ENCODE peak calls at places on chromosomes 4 and X, in eight cellular contexts. H is dorsolateral prefrontal cortex; Y is GM18507; G is PC-3; I is activated CD4-positive, alpha-beta T cell treated with anti-CD3 and anti-CD28 coated beads for 36 hours; J is kidney tubule cell; M is GM04504; V is NCI-H2029. S is an unnamed sample.

GRCh38 chr4:121277194-121278105 is 103.4 kb downstream of the QRFPR start:
- DNase-seq in H (no peak), Y (no peak), G (peak; percentile 47), I (peak; percentile 19), J (peak; percentile 40), M (no peak), V (no peak), S (no peak)

GRCh38 chr4:149999485-150000074 is 78.7 kb upstream of the DCLK2 start:
- DNase-seq in H (no peak), Y (no peak), G (peak; percentile 60), I (peak; percentile 15), J (peak; percentile 74), M (peak; percentile 58), V (peak; percentile 13), S (no peak)

GRCh38 chr4:109266236-109266635 is 36.2 kb downstream of the COL25A1 start:
- DNase-seq in H (no peak), Y (no peak), G (no peak), I (no peak), J (no peak), M (no peak), V (no peak), S (no peak)

GRCh38 chr4:165625281-165625680 is 246.5 kb downstream of the CPE start:
- DNase-seq in H (no peak), Y (no peak), G (peak; percentile 21), I (no peak), J (no peak), M (no peak), V (no peak), S (no peak)

GRCh38 chrX:15511563-15511962 is 11.0 kb downstream of the BMX start:
- DNase-seq in H (no peak), Y (no peak), G (peak; percentile 17), I (no peak), J (peak; percentile 15), M (no peak), V (no peak), S (no peak)

GRCh38 chr4:8341691-8342090 is 72.1 kb downstream of the HTRA3 start:
- DNase-seq in H (no peak), Y (no peak), G (no peak), I (no peak), J (peak; percentile 29), M (no peak), V (no peak), S (no peak)

GRCh38 chr4:79763486-79764075 is 309.4 kb downstream of the ANTXR2 start:
- DNase-seq in H (no peak), Y (no peak), G (no peak), I (no peak), J (no peak), M (no peak), V (no peak), S (no peak)

GRCh38 chr4:120916937-120917336 is 5.6 kb downstream of the PRDM5 start:
- DNase-seq in H (no peak), Y (no peak), G (no peak), I (no peak), J (no peak), M (no peak), V (no peak), S (no peak)

GRCh38 chrX:13013353-13014110 is 30.9 kb downstream of the FAM9C start:
- DNase-seq in H (no peak), Y (no peak), G (no peak), I (peak; percentile 38), J (no peak), M (no peak), V (peak; percentile 17), S (peak; percentile 16)

GRCh38 chr4:124564121-124564520 is 148.4 kb downstream of the ANKRD50 start:
- DNase-seq in H (no peak), Y (no peak), G (no peak), I (no peak), J (no peak), M (no peak), V (no peak), S (no peak)

GRCh38 chr4:166301266-166301665 is 428.2 kb downstream of the TLL1 start:
- DNase-seq in H (no peak), Y (no peak), G (no peak), I (no peak), J (no peak), M (no peak), V (no peak), S (no peak)

GRCh38 chr4:24794916-24795665 is at the start of gene SOD3:
- DNase-seq in H (no peak), Y (no peak), G (peak; percentile 86), I (no peak), J (peak; percentile 88), M (peak; percentile 86), V (no peak), S (no peak)

GRCh38 chrX:378443-378842 is 8.3 kb downstream of the PPP2R3B start:
- DNase-seq in H (no peak), Y (no peak), G (no peak), I (peak; percentile 41), J (no peak), M (no peak), V (no peak), S (no peak)

GRCh38 chrX:66988331-66988730 is 349.5 kb upstream of the EDA2R start:
- DNase-seq in H (no peak), Y (no peak), G (no peak), I (no peak), J (no peak), M (no peak), V (no peak), S (no peak)

GRCh38 chrX:17052776-17053175 is 106.3 kb downstream of the REPS2 start:
- DNase-seq in H (no peak), Y (no peak), G (no peak), I (no peak), J (no peak), M (no peak), V (no peak), S (no peak)

GRCh38 chrX:130028196-130028595 is 45.8 kb downstream of the BCORL1 start:
- DNase-seq in H (no peak), Y (no peak), G (peak; percentile 54), I (peak; percentile 66), J (peak; percentile 39), M (peak; percentile 2), V (no peak), S (no peak)

GRCh38 chr4:20684852-20685763 is 15.2 kb upstream of the PACRGL start:
- DNase-seq in H (no peak), Y (no peak), G (peak; percentile 58), I (no peak), J (peak; percentile 44), M (peak; percentile 5), V (peak; percentile 23), S (no peak)

GRCh38 chr4:71209161-71209560 is 129.7 kb upstream of the SLC4A4 start:
- DNase-seq in H (no peak), Y (no peak), G (no peak), I (no peak), J (peak; percentile 76), M (no peak), V (no peak), S (no peak)

GRCh38 chrX:30659421-30659820 is 6.2 kb downstream of the GK start:
- DNase-seq in H (no peak), Y (no peak), G (peak; percentile 83), I (no peak), J (peak; percentile 67), M (peak; percentile 65), V (no peak), S (no peak)

GRCh38 chrX:35890699-35891098 is 28.8 kb upstream of the CFAP47 start:
- DNase-seq in H (no peak), Y (no peak), G (peak; percentile 69), I (peak; percentile 34), J (peak; percentile 79), M (no peak), V (peak; percentile 53), S (no peak)

GRCh38 chr4:139015948-139016451 is 419 bp downstream of the NOCT start:
- DNase-seq in H (peak; percentile 49), Y (peak; percentile 9), G (no peak), I (peak; percentile 67), J (peak; percentile 44), M (no peak), V (peak; percentile 30), S (peak; percentile 44)

GRCh38 chrX:3461824-3462508 is 115.5 kb upstream of the MXRA5 start:
- DNase-seq in H (no peak), Y (no peak), G (no peak), I (no peak), J (peak; percentile 35), M (no peak), V (no peak), S (no peak)

GRCh38 chr4:15811703-15812325 is 33.7 kb downstream of the CD38 start:
- DNase-seq in H (no peak), Y (no peak), G (peak; percentile 59), I (no peak), J (no peak), M (no peak), V (no peak), S (no peak)

GRCh38 chr4:7781993-7782392 is 157.7 kb downstream of the AFAP1 start:
- DNase-seq in H (peak; percentile 4), Y (no peak), G (no peak), I (no peak), J (no peak), M (no peak), V (no peak), S (no peak)

S was measured in GM12891.